ENCODE peak calls at places on chromosomes 4 and X, in seven cellular contexts. One of them, this sample, is unnamed. For H3K79me2, the result is how much of the 10 kb centered on the place peaks cover.

GRCh38 chrX:117120700-117121099 is 657.9 kb upstream of the CT83 start:
- DNase-seq in mammary epithelial cell: no peak
- DNase-seq in fibroblast of lung: no peak
- DNase-seq in MM.1S: no peak
- DNase-seq in OCI-LY7: no peak
- DNase-seq in GM23338: no peak
- DNase-seq in Karpas-422: no peak
- DNase-seq in this sample: no peak

GRCh38 chrX:129115104-129115503 is 408.2 kb downstream of the SMARCA1 start:
- DNase-seq in fibroblast of lung: peak
- DNase-seq in GM23338: peak
- DNase-seq in mammary epithelial cell: peak
- DNase-seq in OCI-LY7: peak
- DNase-seq in Karpas-422: peak
- DNase-seq in MM.1S: peak
- DNase-seq in this sample: peak

GRCh38 chr4:22515888-22516541 is at the start of gene ADGRA3:
- DNase-seq in Karpas-422: no peak
- DNase-seq in mammary epithelial cell: peak
- DNase-seq in fibroblast of lung: peak
- DNase-seq in OCI-LY7: no peak
- DNase-seq in MM.1S: peak
- DNase-seq in GM23338: peak
- DNase-seq in this sample: peak

GRCh38 chr4:145755802-145756201 is 75.9 kb downstream of the C4orf51 start:
- DNase-seq in mammary epithelial cell: no peak
- DNase-seq in fibroblast of lung: peak
- DNase-seq in GM23338: no peak
- DNase-seq in MM.1S: no peak
- DNase-seq in Karpas-422: no peak
- DNase-seq in OCI-LY7: no peak
- DNase-seq in this sample: peak

GRCh38 chr4:7679431-7679830 is 244.7 kb upstream of the PSAPL1 start:
- DNase-seq in GM23338: no peak
- DNase-seq in Karpas-422: no peak
- DNase-seq in mammary epithelial cell: no peak
- DNase-seq in MM.1S: no peak
- DNase-seq in fibroblast of lung: no peak
- DNase-seq in OCI-LY7: no peak
- DNase-seq in this sample: no peak

GRCh38 chrX:82320554-82320953 is 1118.7 kb downstream of the SH3BGRL start:
- DNase-seq in MM.1S: no peak
- DNase-seq in Karpas-422: no peak
- DNase-seq in OCI-LY7: no peak
- DNase-seq in mammary epithelial cell: no peak
- DNase-seq in fibroblast of lung: no peak
- DNase-seq in GM23338: no peak
- DNase-seq in this sample: no peak

GRCh38 chr4:110087116-110087708 is 111.2 kb downstream of the ELOVL6 start:
- DNase-seq in GM23338: no peak
- DNase-seq in Karpas-422: no peak
- DNase-seq in fibroblast of lung: peak
- DNase-seq in mammary epithelial cell: peak
- DNase-seq in MM.1S: no peak
- DNase-seq in OCI-LY7: no peak
- DNase-seq in this sample: peak

GRCh38 chrX:132489256-132490085 is 633 bp upstream of the MBNL3 start:
- DNase-seq in Karpas-422: peak
- DNase-seq in mammary epithelial cell: peak
- DNase-seq in fibroblast of lung: peak
- DNase-seq in MM.1S: peak
- DNase-seq in OCI-LY7: peak
- DNase-seq in GM23338: peak
- DNase-seq in this sample: peak

GRCh38 chrX:55007633-55008032 is 7.5 kb downstream of the APEX2 start:
- DNase-seq in GM23338: no peak
- DNase-seq in MM.1S: no peak
- DNase-seq in Karpas-422: no peak
- DNase-seq in OCI-LY7: no peak
- DNase-seq in mammary epithelial cell: peak
- DNase-seq in fibroblast of lung: peak
- DNase-seq in this sample: peak

GRCh38 chrX:136227074-136227473 is 24.1 kb downstream of the MAP7D3 start:
- DNase-seq in fibroblast of lung: no peak
- DNase-seq in OCI-LY7: no peak
- DNase-seq in GM23338: no peak
- DNase-seq in Karpas-422: no peak
- DNase-seq in mammary epithelial cell: no peak
- DNase-seq in MM.1S: no peak
- DNase-seq in this sample: no peak

GRCh38 chr4:121308328-121308663 is 72.5 kb downstream of the QRFPR start:
- DNase-seq in mammary epithelial cell: peak
- DNase-seq in GM23338: no peak
- DNase-seq in MM.1S: no peak
- DNase-seq in Karpas-422: no peak
- DNase-seq in OCI-LY7: no peak
- DNase-seq in fibroblast of lung: peak
- DNase-seq in this sample: peak

GRCh38 chr4:24743931-24744330 is 51.4 kb upstream of the SOD3 start:
- DNase-seq in mammary epithelial cell: no peak
- DNase-seq in fibroblast of lung: peak
- DNase-seq in GM23338: peak
- DNase-seq in OCI-LY7: no peak
- DNase-seq in MM.1S: no peak
- DNase-seq in Karpas-422: no peak
- DNase-seq in this sample: no peak

GRCh38 chr4:77185681-77186080 is 28.7 kb downstream of the CCNG2 start:
- DNase-seq in GM23338: no peak
- DNase-seq in mammary epithelial cell: no peak
- DNase-seq in fibroblast of lung: no peak
- DNase-seq in OCI-LY7: no peak
- DNase-seq in MM.1S: no peak
- DNase-seq in Karpas-422: no peak
- DNase-seq in this sample: no peak

GRCh38 chr4:8721621-8722020 is 129.1 kb downstream of the CPZ start:
- DNase-seq in MM.1S: no peak
- DNase-seq in OCI-LY7: no peak
- DNase-seq in GM23338: no peak
- DNase-seq in Karpas-422: no peak
- DNase-seq in mammary epithelial cell: no peak
- DNase-seq in fibroblast of lung: no peak
- DNase-seq in this sample: no peak

GRCh38 chr4:61375316-61375715 is 175.2 kb downstream of the ADGRL3 start:
- DNase-seq in fibroblast of lung: peak
- DNase-seq in mammary epithelial cell: peak
- DNase-seq in OCI-LY7: no peak
- DNase-seq in Karpas-422: no peak
- DNase-seq in GM23338: no peak
- DNase-seq in MM.1S: no peak
- DNase-seq in this sample: no peak

GRCh38 chrX:26653050-26653449 is 437.1 kb downstream of the MAGEB5 start:
- DNase-seq in GM23338: no peak
- DNase-seq in OCI-LY7: no peak
- DNase-seq in MM.1S: no peak
- DNase-seq in mammary epithelial cell: no peak
- DNase-seq in fibroblast of lung: no peak
- DNase-seq in Karpas-422: no peak
- DNase-seq in this sample: no peak

GRCh38 chr4:154982187-154983047 is 201.3 kb downstream of the RBM46 start:
- DNase-seq in MM.1S: peak
- DNase-seq in Karpas-422: peak
- DNase-seq in mammary epithelial cell: peak
- DNase-seq in OCI-LY7: peak
- DNase-seq in fibroblast of lung: peak
- DNase-seq in GM23338: peak
- DNase-seq in this sample: peak

GRCh38 chr4:158159718-158160094 is 13.1 kb downstream of the GASK1B start:
- DNase-seq in Karpas-422: no peak
- DNase-seq in MM.1S: no peak
- DNase-seq in OCI-LY7: no peak
- DNase-seq in GM23338: no peak
- DNase-seq in mammary epithelial cell: no peak
- DNase-seq in fibroblast of lung: peak
- DNase-seq in this sample: no peak

GRCh38 chrX:154307207-154307606 is 11.6 kb downstream of the TKTL1 start:
- DNase-seq in MM.1S: no peak
- DNase-seq in Karpas-422: no peak
- DNase-seq in OCI-LY7: no peak
- DNase-seq in GM23338: no peak
- DNase-seq in fibroblast of lung: no peak
- DNase-seq in mammary epithelial cell: no peak
- DNase-seq in this sample: peak

GRCh38 chr4:186201535-186202230 is 10.3 kb downstream of the CYP4V2 start:
- DNase-seq in fibroblast of lung: no peak
- DNase-seq in OCI-LY7: peak
- DNase-seq in MM.1S: peak
- DNase-seq in mammary epithelial cell: peak
- DNase-seq in GM23338: peak
- DNase-seq in Karpas-422: peak
- DNase-seq in this sample: peak

GRCh38 chr4:112775801-112776200 is 138.9 kb downstream of the LARP7 start:
- DNase-seq in GM23338: peak
- DNase-seq in OCI-LY7: no peak
- DNase-seq in Karpas-422: no peak
- DNase-seq in MM.1S: no peak
- DNase-seq in fibroblast of lung: no peak
- DNase-seq in mammary epithelial cell: peak
- DNase-seq in this sample: no peak

GRCh38 chrX:130343411-130343810 is 3.7 kb downstream of the SLC25A14 start:
- DNase-seq in fibroblast of lung: peak
- DNase-seq in MM.1S: no peak
- DNase-seq in GM23338: no peak
- DNase-seq in Karpas-422: no peak
- DNase-seq in OCI-LY7: no peak
- DNase-seq in mammary epithelial cell: no peak
- DNase-seq in this sample: no peak

GRCh38 chrX:130339408-130340222 is at the start of gene SLC25A14:
- DNase-seq in MM.1S: peak
- DNase-seq in fibroblast of lung: peak
- DNase-seq in mammary epithelial cell: peak
- DNase-seq in OCI-LY7: peak
- DNase-seq in GM23338: peak
- DNase-seq in Karpas-422: peak
- DNase-seq in this sample: peak

GRCh38 chrX:130336531-130336930 is 3.2 kb upstream of the SLC25A14 start:
- DNase-seq in GM23338: no peak
- DNase-seq in fibroblast of lung: no peak
- DNase-seq in OCI-LY7: no peak
- DNase-seq in Karpas-422: no peak
- DNase-seq in MM.1S: no peak
- DNase-seq in mammary epithelial cell: no peak
- DNase-seq in this sample: no peak

GRCh38 chrX:130340271-130340670 is 552 bp downstream of the SLC25A14 start:
- DNase-seq in Karpas-422: no peak
- DNase-seq in OCI-LY7: no peak
- DNase-seq in fibroblast of lung: no peak
- DNase-seq in mammary epithelial cell: no peak
- DNase-seq in GM23338: no peak
- DNase-seq in MM.1S: no peak
- DNase-seq in this sample: no peak
- H3K27ac ChIP-seq in Karpas-422: no peak
- H3K27ac ChIP-seq in OCI-LY7: no peak
- H3K27ac ChIP-seq in fibroblast of lung: peak
- H3K27ac ChIP-seq in mammary epithelial cell: peak
- H3K27ac ChIP-seq in GM23338: no peak
- H3K27ac ChIP-seq in MM.1S: no peak
- H3K27ac ChIP-seq in this sample: peak

DNA sequence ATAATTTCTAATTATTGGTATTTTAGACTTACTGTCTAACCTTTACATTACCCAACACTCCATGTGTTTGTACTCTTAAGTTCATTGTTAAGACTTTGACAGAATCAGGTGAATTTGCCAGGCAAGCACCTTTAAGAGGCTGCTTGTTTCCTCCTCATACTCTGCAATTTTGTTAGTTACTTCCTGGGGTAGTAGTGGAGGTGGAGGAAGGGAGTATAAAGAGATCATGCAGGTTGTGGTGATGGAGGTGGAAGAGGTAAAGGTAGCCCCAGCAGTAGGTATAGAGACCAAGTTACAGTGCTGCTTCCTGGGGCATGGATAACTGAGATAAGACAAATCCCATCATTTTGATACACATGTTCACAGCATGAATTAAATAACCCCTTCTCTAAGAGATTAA is 6.7 kb downstream of the WDR44 start:
- DNase-seq in mammary epithelial cell: no peak
- DNase-seq in fibroblast of lung: no peak
- DNase-seq in MM.1S: no peak
- DNase-seq in OCI-LY7: no peak
- DNase-seq in Karpas-422: no peak
- DNase-seq in GM23338: no peak
- DNase-seq in this sample: no peak
- H3K79me2 ChIP-seq in mammary epithelial cell: half or more
- H3K79me2 ChIP-seq in fibroblast of lung: half or more
- H3K79me2 ChIP-seq in MM.1S: half or more
- H3K79me2 ChIP-seq in OCI-LY7: half or more
- H3K79me2 ChIP-seq in Karpas-422: under half
- H3K79me2 ChIP-seq in GM23338: half or more
- H3K79me2 ChIP-seq in this sample: half or more

GRCh38 chr4:132269303-132269990 is 879.6 kb upstream of the PCDH10 start:
- DNase-seq in GM23338: no peak
- DNase-seq in MM.1S: no peak
- DNase-seq in fibroblast of lung: no peak
- DNase-seq in mammary epithelial cell: no peak
- DNase-seq in OCI-LY7: no peak
- DNase-seq in Karpas-422: no peak
- DNase-seq in this sample: no peak

DNA sequence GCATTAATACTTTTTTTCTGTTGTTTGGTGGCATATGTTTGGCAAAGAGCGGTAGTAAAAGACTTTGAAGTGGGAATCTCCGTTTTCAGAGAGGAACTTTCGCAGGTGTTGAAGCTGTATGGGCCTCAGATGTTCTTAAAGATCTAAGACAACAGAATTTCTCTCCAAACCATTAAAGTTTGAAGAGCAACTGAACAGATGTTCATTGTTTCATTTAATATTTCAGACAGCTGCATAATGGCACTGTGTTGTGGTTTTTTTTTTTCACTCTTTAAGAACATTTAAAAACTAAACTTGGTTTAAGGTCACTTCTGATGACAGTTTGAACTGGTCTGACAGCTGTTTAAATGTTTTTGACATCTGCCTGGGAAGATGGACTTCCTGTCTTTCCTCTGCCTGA is 882.7 kb upstream of the PCDH10 start:
- DNase-seq in GM23338: no peak
- DNase-seq in Karpas-422: no peak
- DNase-seq in mammary epithelial cell: no peak
- DNase-seq in fibroblast of lung: no peak
- DNase-seq in MM.1S: peak
- DNase-seq in OCI-LY7: peak
- DNase-seq in this sample: no peak
- H3K4me2 ChIP-seq in GM23338: no peak
- H3K4me2 ChIP-seq in Karpas-422: no peak
- H3K4me2 ChIP-seq in mammary epithelial cell: no peak
- H3K4me2 ChIP-seq in fibroblast of lung: no peak
- H3K4me2 ChIP-seq in MM.1S: peak
- H3K4me2 ChIP-seq in OCI-LY7: peak
- H3K4me2 ChIP-seq in this sample: no peak

DNA sequence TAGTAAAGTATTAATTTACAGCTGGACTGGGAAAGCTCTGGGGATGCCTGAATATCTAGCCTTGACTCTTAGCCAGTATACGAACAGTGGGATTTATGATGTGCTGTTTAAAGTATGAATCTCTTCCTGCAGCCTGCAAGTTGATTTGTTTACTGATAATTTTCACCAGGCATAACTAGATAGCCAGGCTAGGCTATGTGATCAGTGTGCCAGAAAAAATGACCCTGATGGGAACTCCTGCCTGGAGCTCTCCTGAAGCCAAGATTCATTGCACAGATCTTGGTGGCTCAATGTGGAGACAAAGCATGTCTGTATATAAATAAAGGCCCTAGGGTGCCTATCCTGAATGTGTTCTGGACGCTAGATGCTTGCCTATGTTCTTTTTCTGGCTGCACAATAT is 119.1 kb downstream of the SCLT1 start:
- DNase-seq in mammary epithelial cell: no peak
- DNase-seq in GM23338: no peak
- DNase-seq in Karpas-422: no peak
- DNase-seq in fibroblast of lung: peak
- DNase-seq in MM.1S: no peak
- DNase-seq in OCI-LY7: no peak
- DNase-seq in this sample: no peak
- H3K27ac ChIP-seq in mammary epithelial cell: no peak
- H3K27ac ChIP-seq in GM23338: no peak
- H3K27ac ChIP-seq in Karpas-422: no peak
- H3K27ac ChIP-seq in fibroblast of lung: no peak
- H3K27ac ChIP-seq in MM.1S: no peak
- H3K27ac ChIP-seq in OCI-LY7: no peak
- H3K27ac ChIP-seq in this sample: no peak

This sample was measured in GM23248.